ENCODE peak calls at places on chromosome 14, in six cellular contexts. One of them, this sample, is unnamed.

GRCh38 chr14:24840204-24840893 is 206.4 kb upstream of the GZMB start:
- DNase-seq in GM23338: no peak
- DNase-seq in A549: no peak
- DNase-seq in K562: no peak
- DNase-seq in HepG2: peak
- DNase-seq in HCT116: no peak
- DNase-seq in this sample: no peak

GRCh38 chr14:88327497-88327896 is 4.4 kb upstream of the KCNK10 start:
- DNase-seq in GM23338: no peak
- DNase-seq in A549: no peak
- DNase-seq in K562: no peak
- DNase-seq in HepG2: no peak
- DNase-seq in HCT116: no peak
- DNase-seq in this sample: no peak

GRCh38 chr14:22071001-22071400 is 397.4 kb upstream of the OR4E1 start:
- DNase-seq in GM23338: no peak
- DNase-seq in A549: no peak
- DNase-seq in K562: no peak
- DNase-seq in HepG2: no peak
- DNase-seq in HCT116: no peak
- DNase-seq in this sample: no peak

GRCh38 chr14:52551696-52552062 is 626 bp downstream of the TXNDC16 start:
- DNase-seq in GM23338: no peak
- DNase-seq in A549: peak
- DNase-seq in K562: no peak
- DNase-seq in HepG2: peak
- DNase-seq in HCT116: no peak
- DNase-seq in this sample: peak

GRCh38 chr14:33110737-33111443 is 172.2 kb downstream of the NPAS3 start:
- DNase-seq in GM23338: peak
- DNase-seq in A549: no peak
- DNase-seq in K562: no peak
- DNase-seq in HepG2: no peak
- DNase-seq in HCT116: no peak
- DNase-seq in this sample: no peak

GRCh38 chr14:70640938-70641547 is 673 bp upstream of the TTC9 start:
- DNase-seq in GM23338: peak
- DNase-seq in A549: peak
- DNase-seq in K562: no peak
- DNase-seq in HepG2: no peak
- DNase-seq in HCT116: no peak
- DNase-seq in this sample: peak

GRCh38 chr14:53218161-53218560 is 65.0 kb upstream of the DDHD1 start:
- DNase-seq in GM23338: peak
- DNase-seq in A549: no peak
- DNase-seq in K562: no peak
- DNase-seq in HepG2: no peak
- DNase-seq in HCT116: no peak
- DNase-seq in this sample: no peak

GRCh38 chr14:65243766-65244442 is 141.6 kb upstream of the MAX start:
- DNase-seq in GM23338: no peak
- DNase-seq in A549: peak
- DNase-seq in K562: no peak
- DNase-seq in HepG2: peak
- DNase-seq in HCT116: no peak
- DNase-seq in this sample: no peak

GRCh38 chr14:99075061-99075460 is 196.9 kb downstream of the BCL11B start:
- DNase-seq in GM23338: no peak
- DNase-seq in A549: no peak
- DNase-seq in K562: no peak
- DNase-seq in HepG2: no peak
- DNase-seq in HCT116: no peak
- DNase-seq in this sample: no peak

GRCh38 chr14:58770501-58770982 is 132.8 kb downstream of the DACT1 start:
- DNase-seq in GM23338: no peak
- DNase-seq in A549: no peak
- DNase-seq in K562: no peak
- DNase-seq in HepG2: no peak
- DNase-seq in HCT116: no peak
- DNase-seq in this sample: no peak

GRCh38 chr14:88516742-88517418 is 37.9 kb downstream of the PTPN21 start:
- DNase-seq in GM23338: no peak
- DNase-seq in A549: no peak
- DNase-seq in K562: no peak
- DNase-seq in HepG2: peak
- DNase-seq in HCT116: no peak
- DNase-seq in this sample: no peak

GRCh38 chr14:105489607-105490317 is 1.3 kb upstream of the TEDC1 start:
- DNase-seq in GM23338: peak
- DNase-seq in A549: peak
- DNase-seq in K562: peak
- DNase-seq in HepG2: peak
- DNase-seq in HCT116: peak
- DNase-seq in this sample: peak
- TF ChIP-seq REST in GM23338: no peak
- TF ChIP-seq REST in A549: no peak
- TF ChIP-seq REST in K562: no peak
- TF ChIP-seq REST in HepG2: no peak
- TF ChIP-seq REST in HCT116: no peak
- TF ChIP-seq REST in this sample: no peak

GRCh38 chr14:51333299-51333698 is 93.3 kb downstream of the TMX1 start:
- DNase-seq in GM23338: no peak
- DNase-seq in A549: no peak
- DNase-seq in K562: no peak
- DNase-seq in HepG2: no peak
- DNase-seq in HCT116: no peak
- DNase-seq in this sample: no peak

GRCh38 chr14:51333901-51334432 is 93.9 kb downstream of the TMX1 start:
- DNase-seq in GM23338: no peak
- DNase-seq in A549: no peak
- DNase-seq in K562: no peak
- DNase-seq in HepG2: no peak
- DNase-seq in HCT116: no peak
- DNase-seq in this sample: no peak

GRCh38 chr14:51336304-51336703 is 96.3 kb downstream of the TMX1 start:
- DNase-seq in GM23338: no peak
- DNase-seq in A549: no peak
- DNase-seq in K562: no peak
- DNase-seq in HepG2: no peak
- DNase-seq in HCT116: no peak
- DNase-seq in this sample: no peak

GRCh38 chr14:51337520-51337919 is 97.5 kb downstream of the TMX1 start:
- DNase-seq in GM23338: no peak
- DNase-seq in A549: no peak
- DNase-seq in K562: no peak
- DNase-seq in HepG2: no peak
- DNase-seq in HCT116: no peak
- DNase-seq in this sample: peak

DNA sequence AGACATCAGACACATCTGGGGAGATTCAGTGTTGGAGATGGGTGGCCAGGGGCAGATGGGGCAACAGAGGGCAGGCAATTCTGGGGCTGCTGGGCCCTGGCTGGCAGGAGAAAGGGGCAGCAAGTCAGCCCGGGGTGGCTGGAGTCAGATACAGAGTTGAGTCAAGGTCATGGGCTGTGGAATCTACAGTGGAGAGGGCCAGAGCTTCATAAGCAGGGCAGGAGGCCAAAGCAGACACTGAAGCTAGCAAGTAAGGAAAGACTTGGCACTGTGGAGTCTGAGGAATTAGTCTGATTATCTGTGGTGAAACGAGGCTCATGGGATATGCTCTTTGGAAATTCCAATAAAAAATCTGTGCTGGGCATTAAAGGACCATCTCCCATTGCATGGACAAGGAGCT is 95.5 kb downstream of the TMX1 start:
- DNase-seq in GM23338: no peak
- DNase-seq in A549: no peak
- DNase-seq in K562: no peak
- DNase-seq in HepG2: no peak
- DNase-seq in HCT116: no peak
- DNase-seq in this sample: no peak
- TF ChIP-seq REST in GM23338: no peak
- TF ChIP-seq REST in A549: no peak
- TF ChIP-seq REST in K562: no peak
- TF ChIP-seq REST in HepG2: no peak
- TF ChIP-seq REST in HCT116: no peak
- TF ChIP-seq REST in this sample: no peak

GRCh38 chr14:36773136-36773540 is 111.5 kb downstream of the PAX9 start:
- DNase-seq in GM23338: peak
- DNase-seq in A549: peak
- DNase-seq in K562: peak
- DNase-seq in HepG2: peak
- DNase-seq in HCT116: peak
- DNase-seq in this sample: no peak

GRCh38 chr14:36768638-36769337 is 107.1 kb downstream of the PAX9 start:
- DNase-seq in GM23338: no peak
- DNase-seq in A549: no peak
- DNase-seq in K562: no peak
- DNase-seq in HepG2: no peak
- DNase-seq in HCT116: no peak
- DNase-seq in this sample: no peak

GRCh38 chr14:36771256-36771655 is 109.6 kb downstream of the PAX9 start:
- DNase-seq in GM23338: no peak
- DNase-seq in A549: peak
- DNase-seq in K562: no peak
- DNase-seq in HepG2: peak
- DNase-seq in HCT116: no peak
- DNase-seq in this sample: no peak

GRCh38 chr14:36766974-36767373 is 105.3 kb downstream of the PAX9 start:
- DNase-seq in GM23338: no peak
- DNase-seq in A549: no peak
- DNase-seq in K562: no peak
- DNase-seq in HepG2: no peak
- DNase-seq in HCT116: no peak
- DNase-seq in this sample: no peak

GRCh38 chr14:36767603-36768281 is 106.1 kb downstream of the PAX9 start:
- DNase-seq in GM23338: peak
- DNase-seq in A549: no peak
- DNase-seq in K562: peak
- DNase-seq in HepG2: no peak
- DNase-seq in HCT116: no peak
- DNase-seq in this sample: no peak
- TF ChIP-seq REST in GM23338: no peak
- TF ChIP-seq REST in A549: no peak
- TF ChIP-seq REST in K562: no peak
- TF ChIP-seq REST in HepG2: no peak
- TF ChIP-seq REST in HCT116: no peak
- TF ChIP-seq REST in this sample: no peak

GRCh38 chr14:68950111-68950510 is 29.0 kb downstream of the ACTN1 start:
- DNase-seq in GM23338: no peak
- DNase-seq in A549: peak
- DNase-seq in K562: no peak
- DNase-seq in HepG2: peak
- DNase-seq in HCT116: no peak
- DNase-seq in this sample: no peak

GRCh38 chr14:68951800-68952540 is 27.1 kb downstream of the ACTN1 start:
- DNase-seq in GM23338: no peak
- DNase-seq in A549: no peak
- DNase-seq in K562: no peak
- DNase-seq in HepG2: no peak
- DNase-seq in HCT116: no peak
- DNase-seq in this sample: peak

GRCh38 chr14:68949236-68949965 is 29.7 kb downstream of the ACTN1 start:
- DNase-seq in GM23338: no peak
- DNase-seq in A549: no peak
- DNase-seq in K562: no peak
- DNase-seq in HepG2: no peak
- DNase-seq in HCT116: no peak
- DNase-seq in this sample: peak

GRCh38 chr14:68952544-68953535 is 26.3 kb downstream of the ACTN1 start:
- DNase-seq in GM23338: no peak
- DNase-seq in A549: no peak
- DNase-seq in K562: no peak
- DNase-seq in HepG2: no peak
- DNase-seq in HCT116: no peak
- DNase-seq in this sample: peak

DNA sequence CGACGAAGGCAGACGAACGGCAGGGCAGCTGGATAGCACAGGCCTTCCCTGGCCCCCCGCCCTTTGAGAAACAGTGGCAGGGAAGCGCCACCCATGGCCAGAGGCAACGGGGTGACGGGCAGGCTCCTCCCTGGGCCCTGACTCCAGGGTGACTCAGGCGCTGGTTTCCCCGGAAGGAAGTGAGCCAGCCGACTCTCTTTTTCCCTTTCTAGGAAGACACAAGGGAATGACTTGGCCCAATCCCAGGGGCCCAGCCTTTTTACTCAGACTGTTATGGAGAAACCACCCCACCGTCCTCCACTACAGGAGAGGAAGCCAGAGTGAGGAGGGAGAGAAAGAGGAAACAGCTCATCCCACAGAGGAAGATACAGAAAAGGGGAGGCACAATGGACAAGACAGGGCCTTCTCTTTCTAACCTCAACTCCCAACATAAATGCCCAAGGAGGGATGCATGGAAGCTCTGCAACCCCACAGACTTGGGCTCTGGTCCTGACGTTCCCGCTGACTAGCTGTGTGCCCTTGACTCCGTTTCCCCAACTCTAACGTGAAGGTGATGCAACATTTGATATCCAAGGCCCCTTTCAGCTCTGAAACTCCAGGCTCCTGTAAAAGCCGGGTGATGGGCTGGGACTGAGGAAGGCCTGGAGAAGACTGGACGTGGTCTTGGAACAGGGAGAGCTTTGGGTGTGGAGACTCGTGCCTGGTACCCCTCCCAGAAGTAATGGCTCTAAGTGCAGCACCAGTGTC is 27.9 kb downstream of the ACTN1 start:
- DNase-seq in GM23338: no peak
- DNase-seq in A549: peak
- DNase-seq in K562: no peak
- DNase-seq in HepG2: no peak
- DNase-seq in HCT116: peak
- DNase-seq in this sample: peak
- TF ChIP-seq REST in GM23338: no peak
- TF ChIP-seq REST in A549: no peak
- TF ChIP-seq REST in K562: no peak
- TF ChIP-seq REST in HepG2: no peak
- TF ChIP-seq REST in HCT116: no peak
- TF ChIP-seq REST in this sample: peak

DNA sequence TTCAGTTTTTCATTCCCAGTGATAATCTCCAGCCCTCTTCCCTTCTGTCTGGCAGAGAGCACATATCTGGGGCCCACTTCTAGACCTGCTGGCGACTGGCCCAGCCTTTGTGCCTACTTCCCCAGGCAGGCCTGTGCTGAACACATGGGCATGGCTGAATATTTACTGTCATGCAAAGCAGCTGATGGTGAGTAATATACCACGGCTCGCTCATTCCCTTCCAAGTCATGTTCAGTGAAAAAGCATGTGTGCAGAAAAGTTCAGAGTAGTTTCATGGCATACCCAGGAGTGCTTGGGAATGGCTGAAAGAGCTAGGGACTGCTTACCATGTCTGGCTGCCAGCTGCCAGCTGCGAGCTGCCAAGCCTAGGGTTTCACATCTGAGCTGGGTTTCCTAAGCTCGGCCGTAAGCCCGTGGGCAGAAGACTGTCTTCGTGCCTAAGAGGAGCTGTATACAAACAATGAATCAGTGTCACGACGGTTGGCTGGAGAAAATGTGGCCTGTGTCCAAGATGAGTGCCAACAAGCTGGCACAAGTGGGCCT is 179.9 kb upstream of the PELI2 start:
- DNase-seq in GM23338: no peak
- DNase-seq in A549: no peak
- DNase-seq in K562: no peak
- DNase-seq in HepG2: no peak
- DNase-seq in HCT116: no peak
- DNase-seq in this sample: no peak
- TF ChIP-seq REST in GM23338: no peak
- TF ChIP-seq REST in A549: no peak
- TF ChIP-seq REST in K562: no peak
- TF ChIP-seq REST in HepG2: no peak
- TF ChIP-seq REST in HCT116: no peak
- TF ChIP-seq REST in this sample: no peak

GRCh38 chr14:77120771-77121743 is 20.5 kb downstream of the ZDHHC22 start:
- DNase-seq in GM23338: no peak
- DNase-seq in A549: no peak
- DNase-seq in K562: no peak
- DNase-seq in HepG2: no peak
- DNase-seq in HCT116: no peak
- DNase-seq in this sample: no peak
- TF ChIP-seq REST in GM23338: no peak
- TF ChIP-seq REST in A549: no peak
- TF ChIP-seq REST in K562: no peak
- TF ChIP-seq REST in HepG2: no peak
- TF ChIP-seq REST in HCT116: no peak
- TF ChIP-seq REST in this sample: no peak